ENCODE peak calls at places on chromosomes 7 and 10, in four cellular contexts. G is HepG2, Q is GM12878, J is K562. E is an unnamed sample.

GRCh38 chr10:116947838-116948529 is 57.0 kb downstream of the SHTN1 start:
- DNase-seq in G (peak), Q (no peak), J (no peak), E (peak)

GRCh38 chr7:2307690-2308107 is 6.5 kb downstream of the SNX8 start:
- DNase-seq in G (no peak), Q (peak), J (no peak), E (no peak)

GRCh38 chr7:138668197-138668596 is 33.0 kb downstream of the SVOPL start:
- DNase-seq in G (no peak), Q (no peak), J (no peak), E (no peak)

GRCh38 chr7:150876817-150877526 is 24.7 kb downstream of the AOC1 start:
- DNase-seq in G (peak), Q (no peak), J (peak), E (peak)

GRCh38 chr10:35605191-35605590 is at the start of gene GJD4:
- DNase-seq in G (no peak), Q (no peak), J (peak), E (no peak)

GRCh38 chr10:103114876-103115275 is 78.2 kb downstream of the NT5C2 start:
- DNase-seq in G (no peak), Q (no peak), J (no peak), E (no peak)

GRCh38 chr7:43594020-43594419 is 11.1 kb downstream of the STK17A start:
- DNase-seq in G (no peak), Q (no peak), J (no peak), E (no peak)

GRCh38 chr10:114458955-114459354 is 54.7 kb upstream of the AFAP1L2 start:
- DNase-seq in G (peak), Q (no peak), J (peak), E (peak)

GRCh38 chr10:120966657-120967045 is 115.5 kb downstream of the WDR11 start:
- DNase-seq in G (no peak), Q (no peak), J (no peak), E (no peak)

GRCh38 chr7:80136276-80137045 is 1.8 kb downstream of the GNAI1 start:
- DNase-seq in G (no peak), Q (no peak), J (no peak), E (peak)

GRCh38 chr10:60430017-60430416 is 40.3 kb upstream of the ANK3 start:
- DNase-seq in G (no peak), Q (no peak), J (no peak), E (peak)

GRCh38 chr10:84537447-84537931 is 209.1 kb downstream of the CCSER2 start:
- DNase-seq in G (peak), Q (no peak), J (peak), E (peak)

GRCh38 chr10:60410970-60411369 is 21.3 kb upstream of the ANK3 start:
- DNase-seq in G (no peak), Q (no peak), J (no peak), E (no peak)

GRCh38 chr10:82377608-82378007 is 502.6 kb downstream of the NRG3 start:
- DNase-seq in G (no peak), Q (no peak), J (no peak), E (peak)

GRCh38 chr10:95756061-95756751 is at the start of gene ENTPD1:
- DNase-seq in G (no peak), Q (peak), J (no peak), E (peak)

DNA sequence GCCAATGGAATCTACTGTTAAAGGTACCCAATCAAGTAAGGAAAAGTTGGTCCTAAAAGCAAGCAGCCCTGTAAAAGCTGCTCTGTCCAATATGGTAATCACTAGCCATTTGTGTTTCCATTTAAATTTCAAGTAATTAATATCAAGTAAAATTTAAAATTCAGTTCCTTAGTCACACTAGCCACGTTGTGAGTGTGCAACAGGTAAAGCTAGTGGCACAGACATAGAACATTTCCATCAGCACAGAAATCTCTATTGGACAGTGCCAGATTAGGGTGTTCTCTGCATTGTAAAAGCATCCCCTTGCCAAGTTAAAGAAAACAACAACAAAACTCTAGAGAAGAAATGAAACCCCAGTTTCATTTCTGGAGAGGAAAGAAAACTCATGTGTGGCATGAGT is 4.4 kb downstream of the CAV1 start:
- DNase-seq in G (no peak), Q (no peak), J (no peak), E (no peak)
- H3K4me3 ChIP-seq in G (no peak), Q (no peak), J (no peak), E (no peak)

GRCh38 chr10:110898391-110898790 is 20.6 kb downstream of the BBIP1 start:
- DNase-seq in G (no peak), Q (no peak), J (no peak), E (no peak)

GRCh38 chr10:110900983-110901382 is 18.0 kb downstream of the BBIP1 start:
- DNase-seq in G (no peak), Q (no peak), J (no peak), E (no peak)

GRCh38 chr10:110897184-110897583 is 21.8 kb downstream of the BBIP1 start:
- DNase-seq in G (no peak), Q (no peak), J (no peak), E (no peak)

GRCh38 chr10:110903280-110904278 is 15.4 kb downstream of the BBIP1 start:
- DNase-seq in G (no peak), Q (no peak), J (no peak), E (no peak)

DNA sequence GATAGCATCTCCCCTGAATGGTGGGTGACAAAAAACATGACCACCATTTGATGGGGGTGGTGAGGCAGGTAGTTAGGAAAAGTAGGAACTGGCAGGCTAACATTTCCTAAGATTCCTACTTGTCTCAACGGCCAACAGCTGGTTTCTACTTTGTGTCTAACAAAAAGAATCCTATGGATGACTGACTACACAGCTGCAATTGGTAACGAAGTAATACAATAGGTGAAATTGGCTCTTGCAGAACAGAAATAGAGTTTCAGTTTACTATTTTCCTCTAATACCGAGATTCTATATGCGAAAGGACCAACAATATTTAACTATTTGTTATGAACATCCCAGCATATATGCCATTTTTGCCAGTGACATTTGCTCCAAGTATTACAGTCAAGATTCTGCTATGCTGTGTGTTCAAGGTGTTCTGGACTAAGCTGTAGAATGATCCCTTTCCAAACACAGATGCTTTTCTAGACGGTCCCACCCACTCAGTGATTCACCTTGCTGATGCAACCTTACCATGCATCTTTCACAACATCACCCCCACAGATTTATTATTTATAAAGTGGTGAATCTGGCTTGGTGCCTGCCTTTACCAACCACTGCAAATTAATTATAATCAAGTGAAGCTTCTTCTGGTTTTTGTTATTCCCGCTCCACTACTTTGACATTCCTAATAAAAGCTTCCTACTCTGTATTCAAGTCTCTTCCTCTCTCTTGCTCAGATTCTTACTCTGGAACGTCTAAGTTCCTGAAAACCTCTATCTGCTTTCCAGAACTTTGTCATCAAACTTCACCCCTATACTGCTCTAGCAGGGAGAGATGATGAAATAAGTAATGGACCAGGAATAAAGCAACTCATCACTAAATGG is 16.8 kb downstream of the BBIP1 start:
- DNase-seq in G (no peak), Q (no peak), J (peak), E (no peak)
- H2AFZ ChIP-seq in G (no peak), Q (no peak), J (no peak), E (no peak)

GRCh38 chr10:61835069-61835908 is 66.2 kb upstream of the ARID5B start:
- DNase-seq in G (peak), Q (peak), J (peak), E (peak)

GRCh38 chr10:61836233-61836887 is 65.1 kb upstream of the ARID5B start:
- DNase-seq in G (no peak), Q (no peak), J (no peak), E (no peak)

GRCh38 chr10:61834519-61834918 is 67.0 kb upstream of the ARID5B start:
- DNase-seq in G (no peak), Q (no peak), J (no peak), E (no peak)

GRCh38 chr10:61836888-61837747 is 64.4 kb upstream of the ARID5B start:
- DNase-seq in G (peak), Q (no peak), J (no peak), E (peak)

GRCh38 chr10:61835909-61836232 is 65.6 kb upstream of the ARID5B start:
- DNase-seq in G (no peak), Q (no peak), J (no peak), E (no peak)
- TF ChIP-seq MYC in G (no peak), Q (no peak), J (no peak), E (no peak)

DNA sequence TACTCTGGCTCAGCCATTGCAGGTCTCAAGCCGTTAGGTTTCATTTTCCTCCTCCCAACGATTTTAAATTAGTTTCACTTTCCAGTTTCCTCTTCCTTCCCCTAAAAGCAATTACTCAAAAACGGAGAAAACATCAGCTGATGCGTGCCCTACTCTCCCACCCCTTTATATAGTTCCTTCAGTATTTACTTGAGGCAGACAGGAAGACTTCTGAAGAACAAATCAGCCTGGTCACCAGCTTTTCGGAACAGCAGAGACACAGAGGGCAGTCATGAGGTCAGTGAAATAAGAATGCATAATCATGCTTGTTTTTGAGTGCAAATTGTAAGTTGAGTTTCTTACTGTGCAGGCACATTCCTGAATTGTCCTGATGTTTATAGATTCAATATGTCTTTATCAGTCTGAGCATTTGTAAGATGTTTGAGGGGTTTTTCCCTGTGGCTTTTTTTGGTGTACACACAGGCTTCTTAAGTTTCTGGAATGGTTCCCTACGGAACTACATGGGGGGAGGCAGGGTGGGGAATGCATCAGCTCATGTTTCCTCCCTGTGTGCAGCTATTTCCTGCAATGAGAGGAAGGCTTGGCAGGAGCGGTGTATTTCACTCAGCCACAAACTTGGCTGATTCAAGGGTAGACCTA is at the start of gene IFIT3:
- DNase-seq in G (peak), Q (peak), J (peak), E (peak)
- H3K4me3 ChIP-seq in G (peak), Q (peak), J (peak), E (peak)

GRCh38 chr10:6647811-6648526 is 67.9 kb upstream of the PRKCQ start:
- DNase-seq in G (peak), Q (no peak), J (peak), E (peak)
- H2AFZ ChIP-seq in G (no peak), Q (no peak), J (peak), E (no peak)

GRCh38 chr7:28190077-28190476 is 9.5 kb upstream of the JAZF1 start:
- DNase-seq in G (no peak), Q (no peak), J (no peak), E (no peak)

GRCh38 chr7:28191751-28192150 is 11.2 kb upstream of the JAZF1 start:
- DNase-seq in G (no peak), Q (no peak), J (no peak), E (no peak)

GRCh38 chr7:28195925-28196324 is 15.3 kb upstream of the JAZF1 start:
- DNase-seq in G (no peak), Q (no peak), J (no peak), E (no peak)

GRCh38 chr7:28187012-28187411 is 6.4 kb upstream of the JAZF1 start:
- DNase-seq in G (no peak), Q (no peak), J (no peak), E (no peak)

DNA sequence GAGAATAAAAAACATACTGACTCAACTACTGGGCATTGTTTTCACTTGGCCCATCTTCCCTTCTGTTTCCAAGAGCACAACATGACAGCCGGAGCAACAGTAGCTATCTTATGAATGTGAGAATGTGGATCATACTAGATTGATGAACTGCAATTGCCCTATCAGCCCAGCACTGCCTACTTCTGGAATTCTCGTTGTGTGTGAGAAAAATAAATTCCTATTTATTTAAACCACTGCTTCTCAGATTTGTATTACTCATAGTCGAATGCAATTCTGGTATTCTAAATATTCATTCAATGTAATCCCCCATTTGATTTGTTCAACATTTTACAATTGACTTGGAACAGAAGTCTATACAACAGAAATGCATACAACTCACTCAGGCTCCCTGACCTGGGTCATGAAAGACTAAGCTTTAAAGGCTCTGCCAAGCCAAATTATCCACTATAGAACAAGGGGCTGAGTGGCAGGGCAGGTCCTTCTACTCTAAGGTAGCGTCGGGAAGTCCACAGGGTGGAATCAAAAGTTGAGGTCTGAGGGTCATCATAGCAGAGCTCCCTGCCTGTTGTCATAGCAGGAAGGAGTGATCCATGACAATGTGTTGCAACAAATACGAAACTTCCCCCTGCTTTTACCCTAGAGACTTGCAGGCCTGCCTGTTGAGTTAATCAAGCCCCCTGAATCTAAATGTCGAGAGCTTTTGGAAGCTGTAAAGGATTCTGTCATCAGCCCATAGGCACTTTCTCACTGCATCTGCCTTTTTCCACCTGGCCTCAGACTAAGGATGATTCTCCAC is 12.4 kb upstream of the JAZF1 start:
- DNase-seq in G (no peak), Q (no peak), J (no peak), E (no peak)
- TF ChIP-seq MYC in G (no peak), Q (no peak), J (no peak), E (no peak)

GRCh38 chr7:155471728-155472127 is 13.8 kb downstream of the EN2 start:
- DNase-seq in G (no peak), Q (no peak), J (no peak), E (no peak)
- H3K4me3 ChIP-seq in G (no peak), Q (no peak), J (no peak), E (no peak)